ENCODE peak calls at places on chromosomes 4 and X, in ten cellular contexts. H is stimulated activated effector memory CD8-positive, alpha-beta T cell treated with anti-CD3 and anti-CD28 coated beads, Interleukin-12 subunit alpha, Interleukin-12 subunit beta, amount 100 ng/mL, for 72 hours; C is fibroblast of pulmonary artery; D is cardiac muscle cell; R is globus pallidus; M is H54; O is activated T-cell treated with anti-CD3 and anti-CD28 coated beads, Interleukin-2, amount 50 U/mL, for 48 hours; W is NCI-H774; P is mucosa of descending colon; F is LHCN-M2. I is an unnamed sample.

GRCh38 chrX:3271485-3272186 is 74.8 kb downstream of the MXRA5 start:
- DNase-seq in H (no peak), C (peak; percentile 77), D (peak; percentile 78), R (peak; percentile 5), M (no peak), O (no peak), W (no peak), P (no peak), F (peak; percentile 80), I (no peak)

GRCh38 chr4:112894951-112895350 is 154.5 kb upstream of the ANK2 start:
- DNase-seq in H (no peak), C (no peak), D (no peak), R (no peak), M (no peak), O (no peak), W (no peak), P (no peak), F (no peak), I (no peak)

GRCh38 chr4:128859887-128860774 is 50.6 kb downstream of the JADE1 start:
- DNase-seq in H (no peak), C (peak; percentile 63), D (peak; percentile 63), R (peak; percentile 7), M (no peak), O (no peak), W (no peak), P (no peak), F (peak; percentile 76), I (no peak)

GRCh38 chr4:10185518-10186227 is 69.1 kb upstream of the WDR1 start:
- DNase-seq in H (no peak), C (no peak), D (no peak), R (no peak), M (no peak), O (no peak), W (no peak), P (no peak), F (no peak), I (no peak)

GRCh38 chr4:76696109-76696508 is 201.8 kb downstream of the SOWAHB start:
- DNase-seq in H (no peak), C (no peak), D (no peak), R (no peak), M (no peak), O (no peak), W (no peak), P (no peak), F (no peak), I (no peak)

GRCh38 chr4:153114771-153115321 is 89.4 kb upstream of the TRIM2 start:
- DNase-seq in H (no peak), C (peak; percentile 53), D (peak; percentile 69), R (no peak), M (peak; percentile 26), O (peak; percentile 67), W (no peak), P (peak; percentile 15), F (peak; percentile 78), I (no peak)

GRCh38 chrX:151176351-151176750 is at the start of gene GPR50:
- DNase-seq in H (no peak), C (no peak), D (no peak), R (no peak), M (no peak), O (no peak), W (no peak), P (no peak), F (no peak), I (no peak)

GRCh38 chr4:81021526-81021944 is 9.0 kb upstream of the BMP3 start:
- DNase-seq in H (no peak), C (no peak), D (no peak), R (no peak), M (no peak), O (no peak), W (no peak), P (peak; percentile 85), F (no peak), I (no peak)

GRCh38 chr4:87530868-87531267 is 1.7 kb upstream of the SPARCL1 start:
- DNase-seq in H (no peak), C (peak; percentile 98), D (peak; percentile 95), R (no peak), M (no peak), O (no peak), W (no peak), P (peak; percentile 48), F (peak; percentile 43), I (no peak)

GRCh38 chr4:17957689-17958088 is 63.9 kb downstream of the LCORL start:
- DNase-seq in H (no peak), C (no peak), D (peak; percentile 8), R (no peak), M (no peak), O (no peak), W (no peak), P (no peak), F (no peak), I (no peak)

GRCh38 chr4:43846111-43846587 is 602.5 kb downstream of the KCTD8 start:
- DNase-seq in H (no peak), C (no peak), D (no peak), R (no peak), M (no peak), O (no peak), W (no peak), P (no peak), F (no peak), I (no peak)

GRCh38 chr4:105387466-105387865 is 86.4 kb downstream of the PPA2 start:
- DNase-seq in H (no peak), C (no peak), D (peak; percentile 2), R (no peak), M (no peak), O (no peak), W (no peak), P (no peak), F (no peak), I (no peak)

GRCh38 chr4:151679247-151679646 is 81.6 kb downstream of the GATB start:
- DNase-seq in H (no peak), C (no peak), D (no peak), R (no peak), M (no peak), O (no peak), W (no peak), P (no peak), F (no peak), I (no peak)

GRCh38 chr4:169379688-169380087 is 108.9 kb upstream of the SH3RF1 start:
- DNase-seq in H (no peak), C (no peak), D (no peak), R (no peak), M (no peak), O (no peak), W (no peak), P (no peak), F (no peak), I (no peak)

GRCh38 chr4:4685810-4686209 is 144.0 kb upstream of the STX18 start:
- DNase-seq in H (no peak), C (no peak), D (peak; percentile 55), R (no peak), M (no peak), O (no peak), W (no peak), P (no peak), F (peak; percentile 66), I (no peak)